ENCODE peak calls at places on chromosomes 1 and 21, in nine cellular contexts. Z is left colon, U is EH, X is activated T-cell treated with anti-CD3 and anti-CD28 coated beads for 24 hours, V is mammary epithelial cell, Q is SHP77, Y is ELF-1, L is globus pallidus, P is germinal center. K is an unnamed sample.

GRCh38 chr1:202157945-202158344 is 2.5 kb downstream of the PTPN7 start:
- DNase-seq in Z (no peak), U (no peak), X (no peak), V (no peak), Q (no peak), Y (no peak), L (no peak), P (no peak), K (no peak)

GRCh38 chr1:193406901-193407300 is 220.5 kb upstream of the B3GALT2 start:
- DNase-seq in Z (no peak), U (peak), X (no peak), V (peak), Q (peak), Y (no peak), L (peak), P (peak), K (no peak)

GRCh38 chr1:30751830-30752650 is 5.5 kb downstream of the LAPTM5 start:
- DNase-seq in Z (no peak), U (no peak), X (no peak), V (no peak), Q (no peak), Y (no peak), L (no peak), P (no peak), K (no peak)

GRCh38 chr1:23010734-23011449 is 4.8 kb downstream of the TEX46 start:
- DNase-seq in Z (no peak), U (peak), X (no peak), V (peak), Q (no peak), Y (no peak), L (no peak), P (no peak), K (no peak)

GRCh38 chr1:230561570-230561969 is 80.7 kb upstream of the COG2 start:
- DNase-seq in Z (no peak), U (no peak), X (no peak), V (no peak), Q (no peak), Y (no peak), L (no peak), P (no peak), K (no peak)

GRCh38 chr21:45088729-45089128 is 14.3 kb downstream of the ADARB1 start:
- DNase-seq in Z (no peak), U (no peak), X (no peak), V (peak), Q (no peak), Y (no peak), L (no peak), P (no peak), K (no peak)

GRCh38 chr1:18485227-18485626 is 4.5 kb downstream of the KLHDC7A start:
- DNase-seq in Z (no peak), U (no peak), X (no peak), V (no peak), Q (no peak), Y (no peak), L (no peak), P (no peak), K (no peak)

GRCh38 chr1:8604041-8604942 is 213.1 kb downstream of the RERE start:
- DNase-seq in Z (no peak), U (no peak), X (peak), V (no peak), Q (no peak), Y (no peak), L (no peak), P (no peak), K (no peak)

GRCh38 chr1:224182866-224183590 is at the start of gene DEGS1:
- DNase-seq in Z (peak), U (peak), X (peak), V (peak), Q (peak), Y (peak), L (peak), P (peak), K (peak)

GRCh38 chr1:169044296-169044695 is 62.2 kb upstream of the ATP1B1 start:
- DNase-seq in Z (no peak), U (no peak), X (peak), V (peak), Q (no peak), Y (no peak), L (peak), P (no peak), K (peak)

GRCh38 chr1:7230896-7231210 is 445.6 kb downstream of the CAMTA1 start:
- DNase-seq in Z (no peak), U (no peak), X (no peak), V (no peak), Q (no peak), Y (no peak), L (no peak), P (no peak), K (no peak)

GRCh38 chr1:198788561-198789064 is 149.8 kb downstream of the PTPRC start:
- DNase-seq in Z (no peak), U (peak), X (no peak), V (no peak), Q (peak), Y (peak), L (peak), P (peak), K (no peak)

GRCh38 chr1:163673756-163674155 is 352.0 kb downstream of the NUF2 start:
- DNase-seq in Z (no peak), U (peak), X (no peak), V (no peak), Q (no peak), Y (no peak), L (no peak), P (no peak), K (no peak)

GRCh38 chr1:11955221-11955620 is 20.7 kb downstream of the PLOD1 start:
- DNase-seq in Z (no peak), U (no peak), X (no peak), V (no peak), Q (no peak), Y (no peak), L (no peak), P (no peak), K (no peak)

GRCh38 chr1:162189345-162189744 is 119.9 kb downstream of the NOS1AP start:
- DNase-seq in Z (no peak), U (no peak), X (no peak), V (no peak), Q (no peak), Y (no peak), L (no peak), P (no peak), K (no peak)

GRCh38 chr1:65339866-65340483 is 30.6 kb downstream of the DNAJC6 start:
- DNase-seq in Z (no peak), U (peak), X (no peak), V (peak), Q (no peak), Y (no peak), L (no peak), P (no peak), K (no peak)

GRCh38 chr1:95229706-95230105 is 4.3 kb upstream of the RWDD3 start:
- DNase-seq in Z (no peak), U (no peak), X (no peak), V (no peak), Q (no peak), Y (no peak), L (no peak), P (no peak), K (no peak)

GRCh38 chr1:87826639-87827345 is 498.1 kb downstream of the LMO4 start:
- DNase-seq in Z (no peak), U (peak), X (no peak), V (peak), Q (peak), Y (no peak), L (peak), P (peak), K (peak)

GRCh38 chr1:223711173-223711572 is 1.2 kb upstream of the CAPN2 start:
- DNase-seq in Z (peak), U (peak), X (no peak), V (peak), Q (no peak), Y (no peak), L (no peak), P (no peak), K (no peak)

GRCh38 chr1:172960019-172960418 is 90.7 kb downstream of the TNFSF18 start:
- DNase-seq in Z (no peak), U (peak), X (no peak), V (no peak), Q (no peak), Y (no peak), L (no peak), P (no peak), K (no peak)

GRCh38 chr21:20802631-20803260 is 195.5 kb upstream of the NCAM2 start:
- DNase-seq in Z (no peak), U (no peak), X (no peak), V (no peak), Q (no peak), Y (no peak), L (peak), P (no peak), K (no peak)

GRCh38 chr1:205013683-205014367 is 29.2 kb upstream of the CNTN2 start:
- DNase-seq in Z (no peak), U (peak), X (no peak), V (peak), Q (no peak), Y (peak), L (peak), P (no peak), K (no peak)

GRCh38 chr21:41168391-41169257 is 664 bp downstream of the BACE2 start:
- DNase-seq in Z (peak), U (peak), X (no peak), V (peak), Q (peak), Y (no peak), L (peak), P (peak), K (peak)

GRCh38 chr1:80731241-80731894 is 1069.4 kb upstream of the ADGRL2 start:
- DNase-seq in Z (no peak), U (no peak), X (no peak), V (peak), Q (peak), Y (no peak), L (no peak), P (no peak), K (no peak)

GRCh38 chr1:27682351-27682944 is 10.5 kb upstream of the IFI6 start:
- DNase-seq in Z (no peak), U (no peak), X (no peak), V (no peak), Q (no peak), Y (no peak), L (peak), P (no peak), K (no peak)

GRCh38 chr21:18499761-18500376 is 96.3 kb upstream of the TMPRSS15 start:
- DNase-seq in Z (peak), U (peak), X (peak), V (no peak), Q (no peak), Y (no peak), L (peak), P (peak), K (no peak)

GRCh38 chr1:150778409-150778808 is 12.8 kb upstream of the CTSS start:
- DNase-seq in Z (no peak), U (no peak), X (no peak), V (peak), Q (no peak), Y (no peak), L (no peak), P (no peak), K (no peak)

GRCh38 chr1:155479205-155479604 is 83.4 kb downstream of the ASH1L start:
- DNase-seq in Z (no peak), U (peak), X (no peak), V (peak), Q (no peak), Y (no peak), L (no peak), P (no peak), K (no peak)

GRCh38 chr1:3601743-3602142 is 9.6 kb downstream of the MEGF6 start:
- DNase-seq in Z (no peak), U (no peak), X (no peak), V (no peak), Q (no peak), Y (no peak), L (no peak), P (no peak), K (no peak)

GRCh38 chr1:50271968-50272578 is 151.2 kb downstream of the DMRTA2 start:
- DNase-seq in Z (no peak), U (no peak), X (no peak), V (peak), Q (peak), Y (peak), L (peak), P (peak), K (no peak)

GRCh38 chr1:24517898-24518297 is 15.3 kb downstream of the RCAN3 start:
- DNase-seq in Z (no peak), U (no peak), X (no peak), V (no peak), Q (no peak), Y (no peak), L (no peak), P (no peak), K (no peak)

GRCh38 chr1:109657395-109657794 is 1.5 kb downstream of the GSTM4 start:
- DNase-seq in Z (no peak), U (no peak), X (no peak), V (no peak), Q (no peak), Y (no peak), L (no peak), P (no peak), K (no peak)

GRCh38 chr1:6392081-6392879 is 1.3 kb downstream of the ACOT7 start:
- DNase-seq in Z (no peak), U (peak), X (no peak), V (no peak), Q (peak), Y (no peak), L (no peak), P (no peak), K (no peak)

GRCh38 chr1:233138794-233139544 is 156.6 kb downstream of the PCNX2 start:
- DNase-seq in Z (no peak), U (no peak), X (no peak), V (peak), Q (no peak), Y (no peak), L (no peak), P (no peak), K (no peak)

GRCh38 chr21:46199436-46200373 is 15.4 kb upstream of the SPATC1L start:
- DNase-seq in Z (no peak), U (no peak), X (no peak), V (no peak), Q (no peak), Y (no peak), L (no peak), P (no peak), K (no peak)